ENCODE peak calls at places on chromosome 14, in seven cellular contexts. H, V, T, M, Q, E and F are unnamed samples.
A peak's percentile ranks its signal among the peaks of the same experiment; 100 is the strongest.

GRCh38 chr14:48526307-48526706 is 850.9 kb upstream of the MDGA2 start:
- DNase-seq in H (no peak), V (no peak), T (no peak), M (no peak), Q (no peak), E (no peak), F (no peak)

GRCh38 chr14:98262566-98262965 is 1009.4 kb downstream of the BCL11B start:
- DNase-seq in H (no peak), V (no peak), T (no peak), M (no peak), Q (no peak), E (no peak), F (no peak)

GRCh38 chr14:101845896-101846295 is 84.4 kb downstream of the PPP2R5C start:
- DNase-seq in H (no peak), V (no peak), T (no peak), M (no peak), Q (no peak), E (no peak), F (no peak)

GRCh38 chr14:102095871-102096568 is 9.2 kb upstream of the HSP90AA1 start:
- DNase-seq in H (no peak), V (no peak), T (no peak), M (no peak), Q (no peak), E (no peak), F (no peak)

GRCh38 chr14:23984891-23985607 is 3.7 kb upstream of the DHRS4L2 start:
- DNase-seq in H (peak; percentile 70), V (no peak), T (no peak), M (peak; percentile 86), Q (no peak), E (no peak), F (no peak)

GRCh38 chr14:24100982-24101494 is 6.9 kb downstream of the PCK2 start:
- DNase-seq in H (no peak), V (no peak), T (no peak), M (no peak), Q (no peak), E (no peak), F (no peak)

GRCh38 chr14:58965601-58966000 is 222.9 kb upstream of the DAAM1 start:
- DNase-seq in H (no peak), V (no peak), T (no peak), M (no peak), Q (no peak), E (no peak), F (no peak)

GRCh38 chr14:100417466-100417865 is 94.3 kb downstream of the SLC25A47 start:
- DNase-seq in H (peak; percentile 88), V (peak; percentile 63), T (peak; percentile 87), M (peak; percentile 97), Q (peak; percentile 90), E (no peak), F (no peak)

GRCh38 chr14:101819251-101819990 is 57.9 kb downstream of the PPP2R5C start:
- DNase-seq in H (no peak), V (no peak), T (no peak), M (no peak), Q (no peak), E (peak; percentile 52), F (no peak)

GRCh38 chr14:35858521-35859209 is 32.5 kb downstream of the BRMS1L start:
- DNase-seq in H (no peak), V (no peak), T (no peak), M (peak; percentile 70), Q (no peak), E (no peak), F (no peak)

GRCh38 chr14:96574633-96575191 is 72.5 kb downstream of the PAPOLA start:
- DNase-seq in H (no peak), V (peak; percentile 43), T (no peak), M (peak; percentile 82), Q (no peak), E (no peak), F (no peak)

GRCh38 chr14:101598159-101598558 is 36.9 kb downstream of the DIO3 start:
- DNase-seq in H (no peak), V (no peak), T (no peak), M (no peak), Q (no peak), E (no peak), F (no peak)

GRCh38 chr14:22524105-22524783 is 64.8 kb downstream of the DAD1 start:
- DNase-seq in H (no peak), V (no peak), T (no peak), M (no peak), Q (no peak), E (no peak), F (no peak)

GRCh38 chr14:101547961-101548669 is 13.2 kb upstream of the DIO3 start:
- DNase-seq in H (no peak), V (no peak), T (no peak), M (no peak), Q (no peak), E (no peak), F (no peak)

GRCh38 chr14:52789118-52789517 is 2.3 kb downstream of the GNPNAT1 start:
- DNase-seq in H (no peak), V (no peak), T (no peak), M (no peak), Q (no peak), E (no peak), F (no peak)

GRCh38 chr14:63203618-63204406 is 431 bp upstream of the RHOJ start:
- DNase-seq in H (peak; percentile 37), V (peak; percentile 80), T (peak; percentile 43), M (peak; percentile 99), Q (peak; percentile 67), E (peak; percentile 55), F (peak; percentile 60)

DNA sequence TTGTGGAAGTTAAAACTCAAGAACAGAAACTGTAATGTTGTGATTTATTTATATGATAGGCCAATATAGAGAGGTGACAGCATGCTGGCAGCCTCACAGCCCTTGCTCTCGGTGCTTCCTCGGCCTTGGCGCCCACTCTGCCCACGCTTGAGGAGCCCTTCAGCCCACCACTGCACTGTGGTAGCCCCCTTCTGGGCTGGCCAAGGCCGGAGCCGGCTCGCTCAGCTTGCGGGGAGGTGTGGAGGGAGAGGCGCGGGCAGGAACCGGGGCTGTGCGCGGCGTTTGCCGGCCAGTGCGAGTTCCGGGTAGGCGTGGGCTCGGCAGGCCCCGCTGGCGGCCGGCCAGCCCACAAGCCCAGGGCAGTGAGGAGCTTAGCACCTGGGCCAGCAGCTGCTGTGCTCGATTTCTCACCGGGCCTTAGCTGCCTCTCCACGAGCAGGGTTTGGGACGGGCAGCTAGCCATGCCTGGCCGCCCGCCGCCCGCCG is 65.8 kb upstream of the SLC8A3 start:
- DNase-seq in H (peak; percentile 56), V (peak; percentile 27), T (peak; percentile 26), M (peak; percentile 1), Q (peak; percentile 88), E (peak; percentile 37), F (peak; percentile 75)
- H3K4me3 ChIP-seq in H (peak overlapping the region; percentile 55), V (no peak overlapping the region), T (peak overlapping the region; percentile 63), M (peak overlapping the region; percentile 24), Q (no peak overlapping the region), E (peak overlapping the region; percentile 4), F (peak overlapping the region; percentile 49)

DNA sequence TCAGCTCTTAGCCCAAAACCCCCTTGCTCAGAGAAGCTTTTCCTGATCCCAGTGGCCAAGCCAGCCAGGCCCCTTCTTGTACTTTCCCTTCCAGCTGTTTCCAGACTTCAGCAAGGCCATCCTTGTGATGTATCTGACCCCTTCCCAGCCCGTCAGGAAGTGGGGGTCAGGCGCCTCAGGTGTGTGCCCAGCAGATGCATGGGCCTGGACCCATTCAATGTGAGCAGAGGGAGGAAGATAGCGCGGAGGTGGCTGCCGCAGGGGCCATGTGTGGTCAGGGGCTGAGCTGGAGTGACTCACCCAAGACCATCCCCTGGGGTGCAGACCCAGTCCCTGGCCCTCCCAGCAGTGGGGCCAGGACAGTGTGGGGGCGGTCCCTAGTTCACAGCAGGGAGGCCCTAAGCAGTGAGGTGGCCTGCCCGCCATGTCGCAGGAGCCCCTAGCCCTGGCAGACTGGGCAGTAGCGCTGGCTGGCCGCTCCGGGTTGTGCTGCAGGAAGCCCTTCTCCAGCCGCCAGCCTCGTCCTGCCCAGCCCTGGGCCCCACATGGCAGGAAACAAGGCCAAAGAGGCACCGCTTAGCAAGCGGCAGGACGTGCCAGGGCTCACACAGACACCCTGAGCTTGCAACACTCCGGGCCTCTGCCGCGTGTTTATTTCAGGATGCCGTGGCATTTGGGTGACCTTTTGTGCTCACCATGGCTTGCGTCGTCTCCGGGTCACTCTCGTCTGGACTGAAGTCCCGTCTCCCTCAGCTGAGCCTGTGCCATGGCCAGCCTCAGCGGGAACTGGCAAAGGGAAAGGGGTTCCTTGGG is 12.0 kb downstream of the ADSS1 start:
- DNase-seq in H (no peak), V (no peak), T (peak; percentile 90), M (peak; percentile 68), Q (peak; percentile 66), E (peak; percentile 87), F (peak; percentile 96)
- TF ChIP-seq POLR2A in H (no peak), V (no peak), T (peak; percentile 35), M (no peak), Q (peak; percentile 6), E (no peak), F (peak; percentile 73)

GRCh38 chr14:38129192-38129591 is 78.5 kb upstream of the SSTR1 start:
- DNase-seq in H (no peak), V (no peak), T (no peak), M (no peak), Q (no peak), E (no peak), F (no peak)

GRCh38 chr14:38125484-38125912 is 82.2 kb upstream of the SSTR1 start:
- DNase-seq in H (no peak), V (no peak), T (no peak), M (no peak), Q (peak; percentile 24), E (no peak), F (peak; percentile 45)

GRCh38 chr14:38128640-38129039 is 79.1 kb upstream of the SSTR1 start:
- DNase-seq in H (no peak), V (no peak), T (no peak), M (no peak), Q (no peak), E (no peak), F (no peak)

GRCh38 chr14:38127784-38128183 is 79.9 kb upstream of the SSTR1 start:
- DNase-seq in H (no peak), V (no peak), T (no peak), M (peak; percentile 47), Q (no peak), E (no peak), F (no peak)

GRCh38 chr14:38127356-38127755 is 80.3 kb upstream of the SSTR1 start:
- DNase-seq in H (no peak), V (no peak), T (no peak), M (no peak), Q (no peak), E (no peak), F (no peak)
- H3K9me3 ChIP-seq in H (no peaks in the 10 kb centered on the region), V (no peaks in the 10 kb centered on the region), T (no peaks in the 10 kb centered on the region), M (no peaks in the 10 kb centered on the region), Q (no peaks in the 10 kb centered on the region), E (no peaks in the 10 kb centered on the region), F (no peaks in the 10 kb centered on the region)

DNA sequence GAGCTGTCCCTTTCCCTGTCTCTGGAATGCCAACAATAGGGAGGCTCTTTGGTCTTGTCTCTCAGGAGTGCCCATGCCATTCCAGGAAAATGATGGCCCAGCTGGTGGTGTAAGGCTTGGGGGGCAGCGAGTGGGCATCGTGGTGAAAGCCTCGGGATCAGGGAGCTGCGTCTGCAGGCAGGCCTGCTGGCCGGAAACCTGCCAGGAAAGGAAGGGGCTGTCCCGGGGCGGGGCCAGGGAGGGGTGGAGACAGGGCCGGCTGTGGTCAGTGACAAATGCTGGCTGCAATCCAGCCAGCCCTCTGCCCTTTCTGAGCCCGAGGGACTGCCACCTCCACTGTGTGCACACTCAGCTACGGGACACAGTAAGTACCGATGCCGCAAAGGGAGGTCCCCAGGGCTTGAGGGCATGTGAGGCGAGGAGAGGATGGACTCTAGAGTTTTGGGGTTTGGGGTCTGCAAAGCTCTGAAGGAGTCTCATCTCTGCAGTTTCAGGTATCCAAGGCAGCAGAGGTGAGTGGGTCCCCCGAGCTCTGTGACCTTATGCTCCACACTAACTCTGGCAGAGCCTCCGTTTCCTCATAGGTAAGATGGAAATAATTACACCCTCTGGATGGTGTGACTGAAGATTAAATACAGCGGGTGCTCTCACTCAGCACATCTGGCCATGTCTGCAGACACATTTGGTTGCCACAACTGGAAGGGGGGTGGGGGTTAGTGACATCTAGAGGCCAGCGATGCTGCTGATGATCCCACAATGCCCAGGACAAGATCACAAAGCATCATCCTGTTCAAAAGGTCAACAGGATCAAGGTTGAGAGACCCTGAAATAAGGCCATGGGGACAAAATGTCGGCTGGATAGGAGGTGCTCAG is at the start of gene SERPINA5:
- DNase-seq in H (no peak), V (peak; percentile 68), T (peak; percentile 88), M (no peak), Q (peak; percentile 92), E (no peak), F (peak; percentile 93)
- H3K4me3 ChIP-seq in H (no peak within 1 kb of the TSS), V (no peak within 1 kb of the TSS), T (peak within 1 kb of the TSS; percentile 55), M (no peak within 1 kb of the TSS), Q (no peak within 1 kb of the TSS), E (no peak within 1 kb of the TSS), F (peak within 1 kb of the TSS; percentile 60)